ENCODE peak calls at places on chromosomes 11 and 22, in seven cellular contexts. M is H7; Z is NCI-H146; L is NCI-H510A treated with DMSO at 0.1 percent for 48 hours; B is HFF-Myc; V is stimulated activated effector memory CD8-positive, alpha-beta T cell treated with anti-CD3 and anti-CD28 coated beads, Interleukin-12 subunit alpha, Interleukin-12 subunit beta, amount 100 ng/mL, for 72 hours; U is non-pigmented ciliary epithelial cell. F is an unnamed sample.

GRCh38 chr11:15268598-15268997 is 153.9 kb downstream of the INSC start:
- DNase-seq in V (no peak), U (no peak), L (no peak), B (no peak), M (no peak), Z (no peak), F (no peak)

GRCh38 chr11:121293276-121293569 is 652 bp downstream of the SC5D start:
- DNase-seq in Z (no peak), L (no peak), U (no peak), M (no peak), V (no peak), B (no peak), F (no peak)

GRCh38 chr11:19393941-19394340 is 153.2 kb upstream of the E2F8 start:
- DNase-seq in U (no peak), L (no peak), V (no peak), B (no peak), Z (no peak), M (no peak), F (peak; percentile 14)

GRCh38 chr11:129881570-129882170 is 13.7 kb downstream of the NFRKB start:
- DNase-seq in L (peak; percentile 41), U (no peak), B (no peak), Z (peak; percentile 3), V (peak; percentile 52), M (peak; percentile 82), F (peak; percentile 38)

GRCh38 chr11:68206211-68206610 is 6.9 kb downstream of the KMT5B start:
- DNase-seq in B (peak; percentile 42), Z (peak; percentile 43), V (peak; percentile 53), L (peak; percentile 80), U (no peak), M (peak; percentile 41), F (peak; percentile 73)

GRCh38 chr11:46363031-46363407 is 15.8 kb downstream of the DGKZ start:
- DNase-seq in U (no peak), M (no peak), L (no peak), Z (peak; percentile 72), B (no peak), V (no peak), F (no peak)

GRCh38 chr11:36105743-36106581 is 162.1 kb downstream of the LDLRAD3 start:
- DNase-seq in Z (no peak), U (no peak), B (no peak), V (no peak), L (no peak), M (no peak), F (no peak)

GRCh38 chr11:47189100-47189834 is 3.0 kb upstream of the PACSIN3 start:
- DNase-seq in L (no peak), B (no peak), Z (no peak), M (peak; percentile 7), U (peak; percentile 68), V (no peak), F (peak; percentile 87)

GRCh38 chr11:61670626-61671025 is 9.6 kb upstream of the DAGLA start:
- DNase-seq in M (no peak), U (no peak), B (no peak), L (no peak), Z (no peak), V (no peak), F (no peak)

GRCh38 chr11:121534131-121535093 is 81.6 kb upstream of the SORL1-AS1 start:
- DNase-seq in Z (peak; percentile 57), V (peak; percentile 8), M (no peak), B (no peak), U (no peak), L (no peak), F (no peak)

GRCh38 chr11:75380716-75381420 is 18.4 kb upstream of the RPS3 start:
- DNase-seq in L (no peak), M (no peak), U (no peak), B (no peak), Z (no peak), V (no peak), F (no peak)

GRCh38 chr11:45391168-45391850 is 105.2 kb upstream of the SYT13 start:
- DNase-seq in Z (no peak), B (no peak), L (no peak), V (no peak), M (no peak), U (no peak), F (no peak)

GRCh38 chr22:17576475-17576874 is 13.2 kb downstream of the SLC25A18 start:
- DNase-seq in U (peak; percentile 83), Z (no peak), V (no peak), B (peak; percentile 74), M (no peak), L (no peak), F (peak; percentile 99)

GRCh38 chr11:68470304-68470811 is 9.8 kb downstream of the PPP6R3 start:
- DNase-seq in M (peak; percentile 28), Z (no peak), L (no peak), V (no peak), B (no peak), U (no peak), F (no peak)

F was measured in MCF 10A.